ENCODE peak calls at places on chromosome 12, in six cellular contexts. I, U, J, W, A and L are unnamed samples.

GRCh38 chr12:39622306-39622705 is 2.7 kb upstream of the ABCD2 start:
- DNase-seq in W (no peak), A (no peak), U (no peak), J (no peak), I (peak), L (no peak)

GRCh38 chr12:45730116-45730841 is 773 bp downstream of the ARID2 start:
- DNase-seq in A (peak), W (peak), U (peak), J (peak), I (peak), L (no peak)

GRCh38 chr12:2099595-2099994 is 46.8 kb downstream of the CACNA1C start:
- DNase-seq in A (no peak), U (no peak), I (no peak), W (no peak), J (no peak), L (no peak)

GRCh38 chr12:56119361-56119796 is 1.3 kb downstream of the ZC3H10 start:
- DNase-seq in J (peak), A (peak), U (peak), I (peak), W (peak), L (peak)

GRCh38 chr12:103840399-103840880 is 594 bp downstream of the NT5DC3 start:
- DNase-seq in J (peak), W (peak), I (peak), U (peak), A (peak), L (no peak)

GRCh38 chr12:82479511-82479910 is 121.2 kb downstream of the METTL25 start:
- DNase-seq in W (no peak), A (peak), J (no peak), I (no peak), U (no peak), L (no peak)

GRCh38 chr12:107702106-107702505 is 16.5 kb downstream of the PWP1 start:
- DNase-seq in J (no peak), W (no peak), A (no peak), U (no peak), I (no peak), L (no peak)

GRCh38 chr12:25702553-25702952 is 149.5 kb upstream of the LMNTD1 start:
- DNase-seq in W (no peak), U (no peak), A (no peak), I (no peak), J (no peak), L (no peak)

GRCh38 chr12:81141220-81141619 is 63.3 kb downstream of the ACSS3 start:
- DNase-seq in I (no peak), J (peak), A (no peak), U (no peak), W (no peak), L (no peak)

GRCh38 chr12:65929641-65930040 is 105.4 kb downstream of the HMGA2 start:
- DNase-seq in A (no peak), U (no peak), J (no peak), W (no peak), I (no peak), L (no peak)

GRCh38 chr12:57733928-57734327 is 4.6 kb downstream of the AGAP2 start:
- DNase-seq in I (no peak), W (no peak), A (no peak), U (no peak), J (no peak), L (no peak)

GRCh38 chr12:19402743-19403400 is 36.4 kb upstream of the AEBP2 start:
- DNase-seq in W (no peak), A (no peak), I (no peak), U (peak), J (no peak), L (no peak)

GRCh38 chr12:46524778-46525177 is 152.2 kb upstream of the SLC38A2 start:
- DNase-seq in U (peak), A (no peak), W (peak), I (no peak), J (peak), L (no peak)

DNA sequence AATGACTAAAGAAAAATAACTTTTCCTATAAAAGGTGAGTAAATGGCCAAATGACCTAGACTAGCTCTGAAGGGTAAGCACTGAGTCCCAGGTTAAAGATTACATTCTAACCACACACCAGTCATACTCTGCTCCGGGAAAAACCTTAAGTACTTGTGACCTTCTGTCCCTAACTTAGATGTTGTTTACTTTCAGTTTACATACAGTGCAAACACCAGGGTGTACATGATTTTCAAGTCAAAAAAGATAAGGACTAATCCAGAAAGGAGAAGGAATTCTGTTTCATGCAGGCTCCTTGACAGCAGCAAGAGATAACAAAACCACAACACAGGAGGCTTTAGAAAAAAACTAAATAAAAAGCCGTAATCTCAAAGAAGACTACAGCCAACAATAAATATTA is 174.2 kb downstream of the PPM1H start:
- DNase-seq in I (no peak), A (no peak), U (peak), W (no peak), J (no peak), L (no peak)
- H3K27ac ChIP-seq in I (no peak), A (no peak), U (peak), W (no peak), J (peak), L (no peak)

GRCh38 chr12:92136021-92136735 is 9.5 kb downstream of the BTG1 start:
- DNase-seq in A (no peak), I (no peak), U (no peak), J (no peak), W (no peak), L (no peak)

GRCh38 chr12:92133166-92133565 is 12.5 kb downstream of the BTG1 start:
- DNase-seq in I (no peak), W (no peak), U (no peak), A (no peak), J (no peak), L (no peak)

GRCh38 chr12:92133795-92134637 is 11.6 kb downstream of the BTG1 start:
- DNase-seq in J (no peak), U (no peak), W (no peak), I (no peak), A (peak), L (no peak)

GRCh38 chr12:92136883-92137582 is 8.6 kb downstream of the BTG1 start:
- DNase-seq in U (peak), J (peak), I (no peak), A (peak), W (no peak), L (no peak)

GRCh38 chr12:92134638-92135274 is 10.9 kb downstream of the BTG1 start:
- DNase-seq in I (no peak), A (peak), W (no peak), U (no peak), J (peak), L (no peak)
- H3K4me3 ChIP-seq in I (peak), A (peak), W (peak), U (no peak), J (peak), L (no peak)

GRCh38 chr12:3218846-3219632 is 141.9 kb downstream of the TSPAN9 start:
- DNase-seq in U (no peak), J (peak), I (peak), A (no peak), W (no peak), L (no peak)
- H3K27ac ChIP-seq in U (no peak), J (peak), I (no peak), A (no peak), W (peak), L (no peak)

GRCh38 chr12:122870163-122870842 is 25.6 kb downstream of the VPS37B start:
- DNase-seq in A (no peak), U (no peak), I (peak), J (no peak), W (no peak), L (no peak)

GRCh38 chr12:122869207-122869973 is 26.5 kb downstream of the VPS37B start:
- DNase-seq in I (peak), U (no peak), J (no peak), W (no peak), A (no peak), L (no peak)

GRCh38 chr12:122872815-122873361 is 23.0 kb downstream of the VPS37B start:
- DNase-seq in W (no peak), A (no peak), J (no peak), I (peak), U (no peak), L (no peak)

GRCh38 chr12:122871851-122872785 is 23.8 kb downstream of the VPS37B start:
- DNase-seq in I (peak), J (peak), A (peak), U (peak), W (no peak), L (peak)

GRCh38 chr12:122870867-122871664 is 24.9 kb downstream of the VPS37B start:
- DNase-seq in A (no peak), I (peak), J (peak), W (no peak), U (no peak), L (no peak)
- H3K4me3 ChIP-seq in A (no peak), I (peak), J (no peak), W (no peak), U (no peak), L (no peak)